ENCODE peak calls at places on chromosome 5, in nine cellular contexts. One of them, this sample, is unnamed.
A peak's percentile ranks its signal among the peaks of the same experiment; 100 is the strongest.

GRCh38 chr5:170056561-170057267 is 49.0 kb upstream of the FOXI1 start:
- DNase-seq in lower leg skin: peak; percentile 71
- DNase-seq in adrenal gland: no peak
- DNase-seq in spleen: no peak
- DNase-seq in esophagus squamous epithelium: no peak
- DNase-seq in H54: no peak
- DNase-seq in stomach: no peak
- DNase-seq in tibial nerve: no peak
- DNase-seq in uterus: no peak
- DNase-seq in this sample: no peak

GRCh38 chr5:154220625-154221024 is 30.1 kb downstream of the GALNT10 start:
- DNase-seq in spleen: no peak
- DNase-seq in uterus: no peak
- DNase-seq in tibial nerve: no peak
- DNase-seq in H54: peak; percentile 35
- DNase-seq in esophagus squamous epithelium: no peak
- DNase-seq in stomach: no peak
- DNase-seq in lower leg skin: no peak
- DNase-seq in adrenal gland: peak; percentile 61
- DNase-seq in this sample: no peak

GRCh38 chr5:91307023-91307422 is 76.1 kb downstream of the ARRDC3 start:
- DNase-seq in lower leg skin: peak; percentile 90
- DNase-seq in uterus: peak; percentile 76
- DNase-seq in tibial nerve: peak; percentile 61
- DNase-seq in esophagus squamous epithelium: no peak
- DNase-seq in spleen: no peak
- DNase-seq in adrenal gland: no peak
- DNase-seq in stomach: no peak
- DNase-seq in H54: no peak
- DNase-seq in this sample: peak; percentile 7

GRCh38 chr5:8726383-8727036 is 819.4 kb downstream of the SEMA5A start:
- DNase-seq in tibial nerve: no peak
- DNase-seq in adrenal gland: no peak
- DNase-seq in esophagus squamous epithelium: no peak
- DNase-seq in lower leg skin: no peak
- DNase-seq in spleen: no peak
- DNase-seq in uterus: no peak
- DNase-seq in H54: no peak
- DNase-seq in stomach: no peak
- DNase-seq in this sample: no peak

GRCh38 chr5:125536582-125536981 is 790.1 kb upstream of the ZNF608 start:
- DNase-seq in spleen: no peak
- DNase-seq in adrenal gland: no peak
- DNase-seq in H54: no peak
- DNase-seq in tibial nerve: no peak
- DNase-seq in lower leg skin: no peak
- DNase-seq in uterus: no peak
- DNase-seq in stomach: no peak
- DNase-seq in esophagus squamous epithelium: no peak
- DNase-seq in this sample: no peak

GRCh38 chr5:148268556-148268955 is at the start of gene SPINK13:
- DNase-seq in tibial nerve: no peak
- DNase-seq in H54: peak; percentile 29
- DNase-seq in uterus: no peak
- DNase-seq in spleen: no peak
- DNase-seq in esophagus squamous epithelium: no peak
- DNase-seq in lower leg skin: no peak
- DNase-seq in stomach: peak; percentile 37
- DNase-seq in adrenal gland: peak; percentile 88
- DNase-seq in this sample: no peak

GRCh38 chr5:104774372-104774771 is 1211.8 kb upstream of the NUDT12 start:
- DNase-seq in tibial nerve: no peak
- DNase-seq in adrenal gland: no peak
- DNase-seq in esophagus squamous epithelium: no peak
- DNase-seq in stomach: no peak
- DNase-seq in lower leg skin: no peak
- DNase-seq in H54: no peak
- DNase-seq in uterus: no peak
- DNase-seq in spleen: no peak
- DNase-seq in this sample: no peak

GRCh38 chr5:174571662-174572397 is 152.6 kb upstream of the MSX2 start:
- DNase-seq in tibial nerve: peak; percentile 63
- DNase-seq in uterus: peak; percentile 55
- DNase-seq in adrenal gland: peak; percentile 80
- DNase-seq in spleen: no peak
- DNase-seq in H54: peak; percentile 90
- DNase-seq in stomach: peak; percentile 49
- DNase-seq in lower leg skin: peak; percentile 84
- DNase-seq in esophagus squamous epithelium: no peak
- DNase-seq in this sample: no peak

GRCh38 chr5:124519396-124519795 is 227.0 kb downstream of the ZNF608 start:
- DNase-seq in lower leg skin: no peak
- DNase-seq in H54: no peak
- DNase-seq in stomach: no peak
- DNase-seq in adrenal gland: peak; percentile 67
- DNase-seq in esophagus squamous epithelium: no peak
- DNase-seq in spleen: no peak
- DNase-seq in uterus: peak; percentile 26
- DNase-seq in tibial nerve: no peak
- DNase-seq in this sample: no peak

GRCh38 chr5:173771058-173771742 is 116.9 kb upstream of the CPEB4 start:
- DNase-seq in uterus: no peak
- DNase-seq in spleen: no peak
- DNase-seq in adrenal gland: no peak
- DNase-seq in esophagus squamous epithelium: no peak
- DNase-seq in H54: no peak
- DNase-seq in stomach: peak; percentile 81
- DNase-seq in lower leg skin: no peak
- DNase-seq in tibial nerve: no peak
- DNase-seq in this sample: no peak

DNA sequence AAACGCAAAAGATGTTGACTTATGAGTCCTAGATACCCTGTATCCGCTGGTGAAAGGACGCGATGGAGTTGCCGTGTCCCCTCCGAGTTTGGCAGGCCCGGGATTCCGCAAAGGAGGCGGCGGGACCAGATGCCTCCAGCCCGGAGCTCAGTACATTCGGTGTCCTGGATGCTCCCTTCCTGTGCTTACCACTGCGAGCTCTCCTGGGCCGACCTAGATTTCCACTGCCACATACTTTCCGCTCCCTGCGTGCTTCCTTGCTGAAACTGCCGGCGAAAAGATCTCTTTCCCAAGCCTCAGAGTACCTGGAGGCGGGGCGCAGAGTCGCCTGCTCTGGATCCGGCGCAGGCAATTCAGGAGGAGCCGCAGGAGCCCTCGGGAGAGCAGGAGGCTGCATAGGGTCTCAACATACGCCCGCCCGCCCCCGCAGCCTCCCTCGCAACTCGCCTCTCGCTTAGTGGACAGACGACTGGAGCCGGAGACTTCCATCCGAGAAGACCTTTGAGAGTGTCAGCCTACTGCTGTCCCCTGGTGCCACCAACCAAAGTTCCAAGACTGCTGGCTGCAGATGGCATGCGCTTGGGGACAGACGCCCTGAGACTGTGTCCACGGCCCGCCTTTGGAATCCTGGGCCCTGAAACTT is 39.8 kb downstream of the ANXA2R start:
- DNase-seq in spleen: peak; percentile 76
- DNase-seq in adrenal gland: peak; percentile 40
- DNase-seq in uterus: no peak
- DNase-seq in H54: no peak
- DNase-seq in esophagus squamous epithelium: no peak
- DNase-seq in tibial nerve: no peak
- DNase-seq in stomach: no peak
- DNase-seq in lower leg skin: peak; percentile 85
- DNase-seq in this sample: no peak
- TF ChIP-seq POLR2A in spleen: no peak
- TF ChIP-seq POLR2A in adrenal gland: peak; percentile 33
- TF ChIP-seq POLR2A in uterus: no peak
- TF ChIP-seq POLR2A in H54: peak; percentile 10
- TF ChIP-seq POLR2A in esophagus squamous epithelium: no peak
- TF ChIP-seq POLR2A in tibial nerve: no peak
- TF ChIP-seq POLR2A in stomach: no peak
- TF ChIP-seq POLR2A in lower leg skin: no peak
- TF ChIP-seq POLR2A in this sample: no peak

DNA sequence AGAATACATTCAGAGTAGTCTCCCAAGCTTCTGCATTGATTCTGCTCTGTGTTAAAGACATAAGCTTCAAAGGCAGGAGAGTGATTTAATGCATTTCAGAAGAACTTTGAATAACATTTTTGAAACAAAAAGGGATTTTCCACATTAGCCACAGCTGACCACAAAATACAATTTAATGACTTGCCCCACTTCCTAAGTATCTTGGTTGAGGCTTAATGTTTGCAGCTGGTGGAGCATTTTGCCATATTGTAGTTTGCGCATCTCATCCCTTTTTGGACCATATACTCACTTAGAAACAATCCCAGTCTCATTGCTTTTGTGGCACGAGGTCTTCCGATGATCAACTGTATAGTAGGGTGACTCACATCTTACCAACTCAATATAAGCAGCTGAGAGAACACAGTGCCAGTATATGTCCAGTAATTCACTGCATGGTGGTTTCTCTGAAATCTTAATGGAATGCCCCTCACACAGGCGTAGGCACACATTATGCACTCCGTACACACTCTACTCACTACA is 455.8 kb upstream of the PTGER4 start:
- DNase-seq in adrenal gland: no peak
- DNase-seq in spleen: no peak
- DNase-seq in uterus: no peak
- DNase-seq in esophagus squamous epithelium: no peak
- DNase-seq in H54: peak; percentile 26
- DNase-seq in tibial nerve: no peak
- DNase-seq in stomach: no peak
- DNase-seq in lower leg skin: no peak
- DNase-seq in this sample: no peak
- TF ChIP-seq POLR2A in adrenal gland: no peak
- TF ChIP-seq POLR2A in spleen: no peak
- TF ChIP-seq POLR2A in uterus: no peak
- TF ChIP-seq POLR2A in esophagus squamous epithelium: no peak
- TF ChIP-seq POLR2A in H54: no peak
- TF ChIP-seq POLR2A in tibial nerve: no peak
- TF ChIP-seq POLR2A in stomach: no peak
- TF ChIP-seq POLR2A in lower leg skin: no peak
- TF ChIP-seq POLR2A in this sample: no peak

DNA sequence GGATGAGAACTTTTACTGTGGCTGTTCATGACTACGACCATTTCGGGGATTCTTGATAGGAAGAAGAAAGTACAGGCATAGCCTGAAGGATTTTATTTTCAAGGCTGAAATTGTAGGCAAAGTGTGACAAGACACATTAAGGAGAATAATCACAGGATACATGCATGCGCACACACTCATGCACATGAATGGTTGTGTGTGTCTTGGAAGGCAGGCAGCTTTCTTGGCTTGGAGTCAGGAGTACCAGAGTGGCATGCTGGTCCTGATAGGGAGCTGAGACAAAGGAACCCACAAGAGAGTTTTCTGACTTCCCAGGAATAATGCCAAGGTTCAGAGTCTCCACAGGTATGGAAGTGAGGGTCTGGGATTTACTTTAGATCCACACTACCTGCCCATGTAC is 22.2 kb downstream of the PLK2 start:
- DNase-seq in adrenal gland: no peak
- DNase-seq in uterus: no peak
- DNase-seq in lower leg skin: no peak
- DNase-seq in stomach: peak; percentile 58
- DNase-seq in esophagus squamous epithelium: no peak
- DNase-seq in tibial nerve: no peak
- DNase-seq in H54: no peak
- DNase-seq in spleen: no peak
- DNase-seq in this sample: no peak
- TF ChIP-seq POLR2A in adrenal gland: no peak
- TF ChIP-seq POLR2A in uterus: no peak
- TF ChIP-seq POLR2A in lower leg skin: no peak
- TF ChIP-seq POLR2A in stomach: no peak
- TF ChIP-seq POLR2A in esophagus squamous epithelium: no peak
- TF ChIP-seq POLR2A in tibial nerve: no peak
- TF ChIP-seq POLR2A in H54: no peak
- TF ChIP-seq POLR2A in spleen: no peak
- TF ChIP-seq POLR2A in this sample: no peak

GRCh38 chr5:134525687-134526482 is 415 bp downstream of the JADE2 start:
- DNase-seq in adrenal gland: peak; percentile 85
- DNase-seq in esophagus squamous epithelium: no peak
- DNase-seq in tibial nerve: peak; percentile 71
- DNase-seq in stomach: peak; percentile 71
- DNase-seq in uterus: peak; percentile 79
- DNase-seq in spleen: peak; percentile 92
- DNase-seq in H54: peak; percentile 67
- DNase-seq in lower leg skin: peak; percentile 94
- DNase-seq in this sample: peak; percentile 82
- TF ChIP-seq POLR2A in adrenal gland: peak; percentile 90
- TF ChIP-seq POLR2A in esophagus squamous epithelium: no peak
- TF ChIP-seq POLR2A in tibial nerve: peak; percentile 29
- TF ChIP-seq POLR2A in stomach: no peak
- TF ChIP-seq POLR2A in uterus: peak; percentile 54
- TF ChIP-seq POLR2A in spleen: peak; percentile 22
- TF ChIP-seq POLR2A in H54: peak; percentile 31
- TF ChIP-seq POLR2A in lower leg skin: no peak
- TF ChIP-seq POLR2A in this sample: peak; percentile 48